ENCODE peak calls at places on chromosomes 2 and 18, in four cellular contexts. K is GM12865, H is MM.1S, Z is kidney. O is an unnamed sample.

GRCh38 chr2:143870696-143871095 is 649.2 kb downstream of the ZEB2 start:
- DNase-seq in Z (no peak), H (no peak), K (no peak), O (no peak)

GRCh38 chr2:229392214-229392613 is 121.1 kb upstream of the PID1 start:
- DNase-seq in H (no peak), Z (no peak), K (no peak), O (no peak)

GRCh38 chr18:79940814-79941472 is 10.5 kb downstream of the SLC66A2 start:
- DNase-seq in K (no peak), Z (peak; percentile 59), H (no peak), O (peak; percentile 47)

GRCh38 chr2:75597949-75598348 is 37.2 kb upstream of the EVA1A start:
- DNase-seq in H (no peak), Z (no peak), K (no peak), O (no peak)

GRCh38 chr18:23998811-23999210 is 15.7 kb upstream of the TTC39C start:
- DNase-seq in H (no peak), K (no peak), Z (no peak), O (no peak)

GRCh38 chr2:21228041-21228895 is 104.5 kb downstream of the TDRD15 start:
- DNase-seq in Z (no peak), K (no peak), H (no peak), O (no peak)

GRCh38 chr18:13427354-13427753 is 208.8 kb downstream of the LDLRAD4 start:
- DNase-seq in H (no peak), K (no peak), Z (no peak), O (no peak)

GRCh38 chr2:240962371-240963064 is 35.9 kb upstream of the SNED1 start:
- DNase-seq in Z (peak; percentile 95), K (no peak), H (no peak), O (peak; percentile 90)

GRCh38 chr2:180962727-180963312 is 17.6 kb upstream of the UBE2E3 start:
- DNase-seq in K (no peak), H (no peak), Z (no peak), O (no peak)

GRCh38 chr2:218607436-218608115 is at the start of gene PLCD4:
- DNase-seq in H (no peak), K (no peak), Z (no peak), O (no peak)

GRCh38 chr2:66587216-66587615 is 152.3 kb downstream of the MEIS1 start:
- DNase-seq in Z (no peak), K (no peak), H (no peak), O (no peak)

GRCh38 chr2:27407798-27408491 is 1.4 kb downstream of the PPM1G start:
- DNase-seq in H (no peak), K (peak; percentile 49), Z (no peak), O (no peak)
- H3K4me3 ChIP-seq in H (peak overlapping the region; percentile 95), K (peak overlapping the region; percentile 90), Z (peak overlapping the region; percentile 81), O (peak overlapping the region; percentile 97)

GRCh38 chr2:44789446-44789845 is 152.1 kb upstream of the SIX3 start:
- DNase-seq in Z (no peak), H (no peak), K (no peak), O (no peak)

GRCh38 chr2:44786818-44787214 is 154.7 kb upstream of the SIX3 start:
- DNase-seq in Z (no peak), H (no peak), K (no peak), O (no peak)

GRCh38 chr2:44793322-44793870 is 148.1 kb upstream of the SIX3 start:
- DNase-seq in H (peak; percentile 19), Z (no peak), K (peak; percentile 34), O (no peak)

GRCh38 chr2:44787663-44788062 is 153.8 kb upstream of the SIX3 start:
- DNase-seq in H (no peak), Z (no peak), K (no peak), O (no peak)

GRCh38 chr2:44789971-44790721 is 151.4 kb upstream of the SIX3 start:
- DNase-seq in K (no peak), Z (no peak), H (no peak), O (no peak)
- H3K4me3 ChIP-seq in K (no peak overlapping the region), Z (no peak overlapping the region), H (no peak overlapping the region), O (no peak overlapping the region)

GRCh38 chr2:226836548-226836885 is 663 bp downstream of the RHBDD1 start:
- DNase-seq in H (no peak), K (no peak), Z (no peak), O (no peak)
- H3K4me3 ChIP-seq in H (peak overlapping the region; percentile 82), K (peak overlapping the region; percentile 99), Z (peak overlapping the region; percentile 80), O (peak overlapping the region; percentile 58)

GRCh38 chr18:12283666-12284065 is 24.4 kb upstream of the TUBB6 start:
- DNase-seq in K (no peak), H (no peak), Z (no peak), O (no peak)

GRCh38 chr18:12290086-12290485 is 18.0 kb upstream of the TUBB6 start:
- DNase-seq in Z (no peak), H (no peak), K (no peak), O (peak; percentile 43)

GRCh38 chr18:12287684-12288405 is 20.2 kb upstream of the TUBB6 start:
- DNase-seq in H (no peak), Z (peak; percentile 94), K (no peak), O (peak; percentile 63)

GRCh38 chr18:12288406-12288762 is 19.7 kb upstream of the TUBB6 start:
- DNase-seq in K (no peak), H (no peak), Z (no peak), O (peak; percentile 2)

DNA sequence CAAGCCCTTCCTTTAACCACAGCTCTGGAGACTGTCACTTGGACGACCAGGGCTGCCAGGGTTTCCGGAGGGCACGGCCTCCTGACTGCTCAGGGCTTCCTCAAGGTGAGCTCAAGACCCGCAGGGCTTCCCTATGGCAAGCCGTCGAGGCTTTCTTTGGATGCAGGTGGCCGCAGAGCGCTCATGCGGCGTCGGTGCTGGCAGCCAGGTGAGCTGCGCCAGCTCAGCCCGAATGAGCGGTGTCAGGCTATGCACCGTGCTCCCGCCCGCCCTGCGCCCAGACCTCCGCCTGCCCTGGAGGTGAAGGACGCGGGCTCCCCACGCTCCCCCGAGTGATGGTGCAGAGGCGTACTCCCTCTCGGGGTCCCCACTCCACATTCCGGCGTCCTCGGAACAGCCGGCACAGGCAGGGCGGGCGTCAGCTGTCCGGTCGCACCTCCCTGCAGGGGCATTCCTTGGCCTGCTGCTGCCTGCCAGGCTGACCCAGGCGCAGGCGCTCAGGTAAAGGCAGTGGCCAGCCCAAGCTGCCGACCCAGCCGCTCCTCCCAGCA is 20.8 kb upstream of the TUBB6 start:
- DNase-seq in K (no peak), H (no peak), Z (no peak), O (peak; percentile 64)
- H3K4me3 ChIP-seq in K (no peak overlapping the region), H (no peak overlapping the region), Z (peak overlapping the region; percentile 68), O (no peak overlapping the region)

DNA sequence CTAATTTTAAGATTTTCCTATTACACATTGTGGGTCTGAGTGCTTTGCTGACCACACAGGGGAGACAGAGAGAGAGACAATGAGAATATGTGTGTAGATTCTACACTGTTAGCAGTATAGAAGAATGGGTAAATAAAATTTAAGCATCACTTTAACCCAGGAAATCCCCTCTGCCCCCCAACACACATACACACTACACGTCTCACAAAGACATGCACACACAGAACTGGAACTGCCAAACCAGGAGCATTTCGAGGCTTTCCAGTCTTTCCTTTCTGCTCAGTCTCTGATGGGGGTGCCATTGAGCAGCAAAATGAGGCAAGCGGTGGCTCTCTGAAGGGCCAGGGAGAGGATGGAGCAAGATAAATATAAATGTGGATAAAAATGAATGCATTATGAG is 2.5 kb downstream of the MERTK start:
- DNase-seq in H (peak; percentile 40), Z (no peak), K (no peak), O (no peak)
- H3K4me3 ChIP-seq in H (peak overlapping the region; percentile 94), Z (peak overlapping the region; percentile 60), K (no peak overlapping the region), O (peak overlapping the region; percentile 63)

GRCh38 chr2:160490760-160491367 is 2.7 kb downstream of the RBMS1 start:
- DNase-seq in Z (no peak), K (no peak), H (no peak), O (no peak)
- H3K4me3 ChIP-seq in Z (peak overlapping the region; percentile 84), K (no peak overlapping the region), H (no peak overlapping the region), O (peak overlapping the region; percentile 18)

DNA sequence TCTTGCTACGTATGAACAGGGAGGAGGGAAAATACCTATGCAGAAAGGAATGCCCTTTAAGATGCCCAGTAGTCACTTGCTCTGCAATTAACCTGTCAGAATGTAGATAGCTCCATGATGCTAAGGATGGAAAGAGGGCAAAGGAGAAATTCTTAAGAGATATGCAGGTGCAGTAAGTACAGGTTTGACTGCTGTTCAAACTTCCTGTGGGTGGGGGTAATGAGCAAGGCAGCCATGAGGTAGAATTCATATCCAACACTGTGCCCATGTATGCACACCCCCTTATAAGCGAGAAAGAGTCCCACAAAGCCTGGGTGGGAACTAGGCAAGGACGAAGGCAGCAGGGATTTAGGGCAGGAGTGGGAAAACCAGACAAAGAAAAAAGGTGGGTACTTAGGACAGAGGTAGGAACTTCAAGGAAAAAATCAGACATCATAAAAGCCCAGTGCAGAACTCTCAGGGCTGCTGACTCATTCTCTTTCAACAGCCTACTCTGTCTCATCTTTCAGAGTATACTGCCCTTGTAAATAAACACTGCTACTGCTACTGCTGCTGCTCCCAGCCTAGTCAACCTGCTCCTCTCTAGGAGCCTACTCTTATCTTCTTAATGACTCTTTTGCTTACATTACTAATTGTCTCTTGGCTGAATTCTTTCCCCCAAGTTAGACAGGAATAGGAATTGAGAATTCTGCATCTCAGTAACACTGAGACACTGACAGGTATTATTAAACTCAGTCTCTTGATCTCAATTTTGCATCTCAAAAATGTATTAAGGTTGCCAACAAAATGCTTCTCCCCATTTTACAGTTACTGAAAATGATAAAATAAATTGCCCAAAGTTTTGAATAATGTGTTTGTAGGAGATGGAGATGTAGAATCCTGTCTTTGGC is 189.0 kb downstream of the PTH2R start:
- DNase-seq in H (peak; percentile 45), K (no peak), Z (no peak), O (no peak)
- H3K4me3 ChIP-seq in H (peak overlapping the region; percentile 14), K (no peak overlapping the region), Z (no peak overlapping the region), O (no peak overlapping the region)

GRCh38 chr2:27320958-27321543 is 1.8 kb downstream of the MPV17 start:
- DNase-seq in Z (peak; percentile 84), K (no peak), H (no peak), O (no peak)
- H3K4me3 ChIP-seq in Z (no peak overlapping the region), K (no peak overlapping the region), H (no peak overlapping the region), O (no peak overlapping the region)

GRCh38 chr2:197207106-197207505 is 103.5 kb downstream of the ANKRD44 start:
- DNase-seq in K (no peak), Z (no peak), H (no peak), O (no peak)

GRCh38 chr2:197204855-197205254 is 105.7 kb downstream of the ANKRD44 start:
- DNase-seq in K (no peak), H (no peak), Z (no peak), O (no peak)

GRCh38 chr2:197208029-197208428 is 102.6 kb downstream of the ANKRD44 start:
- DNase-seq in K (no peak), Z (no peak), H (no peak), O (no peak)

GRCh38 chr2:197207608-197208007 is 103.0 kb downstream of the ANKRD44 start:
- DNase-seq in Z (no peak), K (no peak), H (no peak), O (no peak)

GRCh38 chr2:197205590-197206215 is 104.9 kb downstream of the ANKRD44 start:
- DNase-seq in Z (no peak), H (no peak), K (peak; percentile 79), O (peak; percentile 80)
- H3K4me3 ChIP-seq in Z (no peak overlapping the region), H (no peak overlapping the region), K (no peak overlapping the region), O (no peak overlapping the region)

GRCh38 chr2:152694161-152694661 is 23.1 kb downstream of the PRPF40A start:
- DNase-seq in Z (peak; percentile 27), H (peak; percentile 84), K (peak; percentile 17), O (no peak)
- H3K4me3 ChIP-seq in Z (peak overlapping the region; percentile 22), H (peak overlapping the region; percentile 49), K (peak overlapping the region; percentile 13), O (peak overlapping the region; percentile 26)